ENCODE peak calls at places on chromosomes 7 and 10, in four cellular contexts. M is IMR-90, C is WTC11, G is HepG2. T is an unnamed sample.

GRCh38 chr10:17123062-17123661 is 6.4 kb downstream of the CUBN start:
- DNase-seq in C (no peak), M (peak), G (no peak), T (no peak)

GRCh38 chr10:118753331-118753730 is 1.4 kb downstream of the CACUL1 start:
- DNase-seq in G (no peak), C (no peak), M (peak), T (no peak)

GRCh38 chr10:24645784-24646183 is 77.9 kb downstream of the ARHGAP21 start:
- DNase-seq in C (no peak), M (peak), G (no peak), T (no peak)

GRCh38 chr10:74011762-74012161 is 13.8 kb downstream of the VCL start:
- DNase-seq in M (peak), C (no peak), G (no peak), T (no peak)

GRCh38 chr10:77801474-77802238 is 124.9 kb downstream of the DLG5 start:
- DNase-seq in C (no peak), G (no peak), M (peak), T (no peak)

GRCh38 chr10:3948843-3949242 is 163.8 kb upstream of the KLF6 start:
- DNase-seq in G (no peak), M (peak), C (no peak), T (peak)

GRCh38 chr7:41457832-41458437 is 245.0 kb downstream of the INHBA start:
- DNase-seq in G (no peak), M (no peak), C (no peak), T (no peak)

GRCh38 chr10:32227802-32228201 is 119.2 kb downstream of the EPC1 start:
- DNase-seq in C (no peak), G (no peak), M (no peak), T (no peak)

GRCh38 chr7:65438593-65438992 is 64.9 kb downstream of the ZNF92 start:
- DNase-seq in G (no peak), M (peak), C (no peak), T (no peak)

GRCh38 chr7:73892003-73892975 is 31.3 kb downstream of the TMEM270 start:
- DNase-seq in G (no peak), C (no peak), M (peak), T (no peak)

GRCh38 chr10:5494611-5495010 is 4.8 kb downstream of the CALML5 start:
- DNase-seq in M (no peak), C (no peak), G (no peak), T (no peak)

GRCh38 chr7:44783407-44783806 is 13.1 kb upstream of the PPIA start:
- DNase-seq in C (no peak), M (no peak), G (no peak), T (no peak)

GRCh38 chr7:101880536-101881443 is 63.4 kb downstream of the CUX1 start:
- DNase-seq in C (no peak), M (peak), G (no peak), T (no peak)

GRCh38 chr10:125238682-125239081 is 78.3 kb upstream of the CTBP2 start:
- DNase-seq in M (no peak), G (no peak), C (no peak), T (peak)

GRCh38 chr7:137476937-137477336 is 133.4 kb upstream of the PTN start:
- DNase-seq in C (no peak), M (peak), G (no peak), T (no peak)

GRCh38 chr10:119803264-119803663 is 69.4 kb downstream of the MCMBP start:
- DNase-seq in M (peak), C (no peak), G (no peak), T (no peak)

GRCh38 chr7:142196066-142196840 is 61.6 kb downstream of the PRSS58 start:
- DNase-seq in M (no peak), G (no peak), C (no peak), T (no peak)

GRCh38 chr7:2275101-2275500 is 33.1 kb downstream of the NUDT1 start:
- DNase-seq in C (no peak), G (no peak), M (no peak), T (no peak)

GRCh38 chr7:50832744-50833143 is 50.0 kb upstream of the GRB10 start:
- DNase-seq in C (no peak), G (no peak), M (peak), T (peak)

GRCh38 chr10:58457761-58458616 is 54.7 kb upstream of the BICC1 start:
- DNase-seq in M (peak), C (no peak), G (peak), T (no peak)

GRCh38 chr10:43199684-43200537 is 61.7 kb downstream of the CSGALNACT2 start:
- DNase-seq in M (no peak), G (no peak), C (no peak), T (no peak)

GRCh38 chr7:25856056-25856780 is 295.8 kb upstream of the NFE2L3 start:
- DNase-seq in M (peak), G (no peak), C (no peak), T (no peak)

GRCh38 chr7:150994141-150994837 is 3.5 kb downstream of the NOS3 start:
- DNase-seq in C (no peak), G (no peak), M (no peak), T (no peak)

GRCh38 chr7:18873674-18874341 is 243.6 kb downstream of the TWIST1 start:
- DNase-seq in M (peak), G (no peak), C (peak), T (no peak)

GRCh38 chr10:112151640-112152039 is 31.9 kb downstream of the GPAM start:
- DNase-seq in G (no peak), M (peak), C (no peak), T (no peak)

GRCh38 chr10:48205918-48206317 is 68.6 kb downstream of the FRMPD2 start:
- DNase-seq in G (no peak), C (no peak), M (no peak), T (no peak)

GRCh38 chr7:84939888-84940287 is 247.0 kb downstream of the SEMA3D start:
- DNase-seq in M (no peak), C (no peak), G (no peak), T (no peak)

GRCh38 chr7:26508481-26508880 is 216.8 kb downstream of the SNX10 start:
- DNase-seq in M (no peak), C (peak), G (no peak), T (no peak)

GRCh38 chr7:30252885-30253795 is 31.3 kb upstream of the ZNRF2 start:
- DNase-seq in M (no peak), C (no peak), G (no peak), T (no peak)

GRCh38 chr10:104323721-104324686 is 14.3 kb downstream of the ITPRIP start:
- DNase-seq in G (no peak), M (no peak), C (no peak), T (no peak)

DNA sequence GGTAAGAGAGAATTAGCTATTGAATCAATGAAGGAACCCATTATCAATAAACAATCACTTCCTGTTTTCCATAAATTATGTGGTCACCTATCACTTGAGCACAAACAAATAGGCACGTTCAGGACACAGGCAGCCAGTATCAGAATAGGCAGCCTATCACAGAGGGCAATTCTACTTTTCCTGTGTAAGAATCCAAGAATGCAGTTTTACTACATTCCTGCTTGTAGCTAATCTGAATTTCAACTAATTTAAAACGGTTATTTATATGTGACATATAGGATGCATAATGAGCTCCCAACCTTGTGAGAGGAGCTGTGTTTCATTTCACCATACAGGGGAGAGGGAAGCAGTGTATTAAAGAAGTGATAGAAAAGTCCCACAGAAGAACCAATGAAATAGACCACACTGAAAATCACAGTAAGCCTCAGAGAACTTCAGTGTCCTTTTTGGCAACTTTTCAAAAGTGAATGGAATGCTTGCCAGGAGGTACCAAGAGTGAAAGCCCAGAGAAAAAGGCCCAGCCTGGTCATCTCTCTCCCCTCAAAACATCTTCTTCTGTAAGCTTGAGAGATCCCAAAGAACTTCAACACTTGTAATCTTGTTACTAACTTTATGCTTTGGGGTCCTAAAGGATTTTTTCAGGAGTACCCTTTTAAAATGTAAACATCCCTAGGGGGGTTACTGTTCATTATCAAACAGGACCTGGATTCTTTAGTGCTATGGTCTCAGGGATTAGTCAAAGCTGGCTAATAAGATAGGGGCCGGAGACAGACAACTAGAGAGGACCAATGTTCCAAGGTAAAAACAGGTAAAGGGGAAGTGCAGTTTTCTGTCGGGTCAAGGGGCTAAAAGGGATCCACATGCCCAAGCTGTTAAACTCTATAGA is 1.3 kb downstream of the IMMP2L start:
- DNase-seq in M (peak), G (peak), C (no peak), T (no peak)
- TF ChIP-seq USF2 in M (no peak), G (no peak), C (no peak), T (no peak)

DNA sequence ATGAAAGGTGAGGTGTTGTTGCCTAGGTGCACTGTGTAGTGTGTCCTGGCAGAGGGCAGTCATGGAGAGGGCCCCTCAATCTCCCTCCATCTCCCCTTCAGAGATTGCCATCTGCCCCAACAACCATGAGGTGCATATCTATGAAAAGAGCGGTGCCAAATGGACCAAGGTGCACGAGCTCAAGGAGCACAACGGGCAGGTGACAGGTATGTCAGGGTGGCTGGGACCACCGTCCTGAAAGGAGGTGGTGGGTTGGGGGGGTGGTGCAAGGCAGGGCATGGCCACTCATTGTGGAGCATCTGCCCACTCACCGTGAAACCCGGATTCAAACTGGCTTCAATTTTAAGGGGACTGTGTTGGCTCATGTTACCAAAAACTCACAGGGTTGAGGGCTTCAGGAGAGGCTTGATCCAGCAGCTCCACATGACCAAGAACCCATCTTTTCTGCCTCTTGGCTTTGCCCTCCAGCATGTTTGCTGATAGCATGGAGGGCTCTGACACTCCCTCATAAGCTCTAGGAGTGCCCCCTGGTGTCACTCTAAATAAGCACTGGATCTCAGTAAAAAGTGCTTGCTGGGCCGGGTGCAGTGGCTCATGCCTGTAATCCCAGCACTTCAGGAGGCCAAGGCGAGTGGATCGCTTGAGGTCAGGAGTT is 12.2 kb downstream of the ARPC1B start:
- DNase-seq in M (peak), G (peak), C (no peak), T (no peak)
- TF ChIP-seq USF2 in M (no peak), G (no peak), C (no peak), T (no peak)

DNA sequence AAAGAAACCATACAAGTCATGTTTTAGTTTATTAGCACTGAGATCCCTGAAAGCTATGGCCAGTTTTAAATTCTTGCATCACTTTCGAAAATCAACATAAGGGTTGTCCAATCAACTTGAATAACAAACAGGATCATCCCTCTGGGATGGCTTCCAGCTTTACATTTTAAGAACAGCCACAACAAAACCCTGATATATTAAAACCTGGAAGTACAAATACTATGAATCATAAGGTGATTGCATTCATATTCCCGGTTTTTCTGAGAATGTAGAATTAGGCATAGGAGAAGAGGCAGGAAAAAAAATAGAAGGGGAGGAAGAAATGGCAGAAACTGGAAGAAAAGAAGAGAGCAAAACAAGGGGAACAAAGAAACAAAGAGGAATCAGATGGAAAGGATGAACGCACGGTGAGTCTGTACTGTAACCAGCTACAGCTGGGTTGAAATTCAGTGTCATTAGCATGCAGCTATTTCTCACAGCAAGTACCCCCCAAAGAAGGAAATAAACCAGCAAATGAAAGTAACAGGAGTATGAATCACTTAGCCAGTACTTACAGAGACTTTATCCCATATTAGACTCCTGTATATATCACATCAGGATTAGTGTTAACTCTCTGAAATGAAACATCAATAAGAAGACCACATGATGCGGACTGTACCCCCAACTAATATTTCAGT is 301.4 kb downstream of the RNLS start:
- DNase-seq in M (peak), G (no peak), C (no peak), T (peak)
- TF ChIP-seq USF2 in M (no peak), G (no peak), C (no peak), T (no peak)

DNA sequence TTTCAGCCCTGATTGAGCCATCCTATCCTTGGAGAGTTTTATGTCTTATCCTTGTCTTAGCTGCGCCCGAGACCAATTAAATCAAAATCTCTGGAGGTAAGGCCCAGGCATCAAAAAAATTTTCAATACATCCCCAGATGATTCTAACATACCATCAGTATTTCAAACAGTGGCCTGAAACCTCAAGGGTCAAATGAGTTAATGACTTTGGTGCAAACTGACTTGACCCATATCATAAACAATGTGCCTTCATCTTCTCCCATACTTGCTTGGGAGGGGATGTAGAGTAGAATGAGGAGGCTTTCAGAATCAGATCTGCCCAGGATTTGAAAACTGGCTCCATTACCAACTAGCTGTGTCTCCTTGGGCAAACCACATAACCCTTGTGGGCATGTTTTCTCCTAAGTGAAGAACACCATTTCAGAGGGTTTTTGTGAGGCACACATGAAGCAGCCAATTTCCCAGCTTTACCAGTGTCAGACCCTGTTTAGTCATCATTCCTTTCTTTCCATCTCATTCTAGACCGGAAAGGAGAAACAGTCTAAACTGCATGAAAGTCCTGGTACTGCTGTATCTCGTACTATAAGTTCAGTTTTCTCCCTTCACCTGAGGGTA is 35.7 kb upstream of the ATXN7L1 start:
- DNase-seq in G (no peak), M (peak), C (no peak), T (no peak)
- TF ChIP-seq USF2 in G (no peak), M (no peak), C (no peak), T (no peak)

GRCh38 chr10:97542169-97543024 is 30.2 kb upstream of the ANKRD2 start:
- DNase-seq in C (no peak), M (peak), G (peak), T (peak)
- TF ChIP-seq USF2 in C (no peak), M (no peak), G (no peak), T (no peak)

GRCh38 chr10:12542271-12542670 is 192.9 kb downstream of the CAMK1D start:
- DNase-seq in M (no peak), G (no peak), C (no peak), T (no peak)

GRCh38 chr10:12541446-12542067 is 192.2 kb downstream of the CAMK1D start:
- DNase-seq in M (no peak), C (no peak), G (no peak), T (no peak)

GRCh38 chr10:12540341-12540781 is 191.0 kb downstream of the CAMK1D start:
- DNase-seq in C (no peak), G (no peak), M (peak), T (no peak)

GRCh38 chr10:12538596-12538995 is 189.2 kb downstream of the CAMK1D start:
- DNase-seq in G (no peak), M (no peak), C (no peak), T (no peak)

GRCh38 chr10:12539350-12540164 is 190.2 kb downstream of the CAMK1D start:
- DNase-seq in C (no peak), M (no peak), G (no peak), T (no peak)
- TF ChIP-seq USF2 in C (no peak), M (no peak), G (no peak), T (no peak)

DNA sequence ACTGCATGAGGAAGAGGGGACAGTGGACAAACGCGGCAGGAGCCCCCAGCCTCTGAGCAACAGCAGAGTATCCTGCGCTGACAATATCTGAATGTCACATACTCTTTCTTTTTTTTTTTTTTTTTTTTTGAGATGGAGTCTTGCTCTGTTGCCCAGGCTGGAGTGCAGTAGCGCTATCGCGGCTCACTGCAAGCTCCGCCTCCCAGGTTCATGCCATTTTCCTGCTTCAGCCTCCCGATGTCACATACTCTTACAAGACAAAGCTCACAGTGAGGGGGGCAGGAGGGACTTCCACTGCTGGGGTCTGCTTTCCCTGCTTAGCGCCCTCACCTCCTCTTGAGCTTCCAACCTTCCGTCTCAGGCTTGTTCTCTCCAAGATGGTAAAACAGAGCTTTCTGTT is 51.2 kb upstream of the TNS3 start:
- DNase-seq in G (no peak), C (no peak), M (no peak), T (no peak)
- TF ChIP-seq USF2 in G (no peak), C (no peak), M (no peak), T (no peak)

T was measured in A549.